ENCODE peak calls at places on chromosomes 12 and 14, in five cellular contexts. G is K562, E is HCT116, A is stomach, H is endothelial cell of umbilical vein. V is an unnamed sample.

GRCh38 chr14:64196668-64197411 is 97.3 kb downstream of the ESR2 start:
- DNase-seq in G (peak; percentile 13), E (no peak), A (peak; percentile 40), H (peak; percentile 22), V (no peak)

GRCh38 chr14:53596845-53597525 is 359.6 kb downstream of the BMP4 start:
- DNase-seq in G (no peak), E (no peak), A (no peak), H (no peak), V (no peak)

GRCh38 chr12:99619389-99620158 is 28.0 kb upstream of the GARIN6 start:
- DNase-seq in G (peak; percentile 12), E (peak; percentile 23), A (no peak), H (no peak), V (no peak)

GRCh38 chr14:47619397-47619796 is 56.0 kb downstream of the MDGA2 start:
- DNase-seq in G (no peak), E (no peak), A (no peak), H (no peak), V (no peak)

GRCh38 chr14:95442633-95443021 is 73.8 kb downstream of the SYNE3 start:
- DNase-seq in G (peak; percentile 75), E (peak; percentile 49), A (peak; percentile 84), H (peak; percentile 76), V (peak; percentile 95)

GRCh38 chr14:103156733-103157411 is 33.6 kb downstream of the TNFAIP2 start:
- DNase-seq in G (no peak), E (no peak), A (no peak), H (no peak), V (no peak)

GRCh38 chr12:77644915-77645605 is 185.6 kb upstream of the NAV3 start:
- DNase-seq in G (no peak), E (no peak), A (no peak), H (no peak), V (no peak)

GRCh38 chr12:1310684-1311083 is 283.7 kb downstream of the FBXL14 start:
- DNase-seq in G (no peak), E (no peak), A (no peak), H (no peak), V (no peak)

GRCh38 chr12:96698965-96699364 is 208.1 kb upstream of the NEDD1 start:
- DNase-seq in G (peak; percentile 20), E (no peak), A (no peak), H (no peak), V (peak; percentile 45)

DNA sequence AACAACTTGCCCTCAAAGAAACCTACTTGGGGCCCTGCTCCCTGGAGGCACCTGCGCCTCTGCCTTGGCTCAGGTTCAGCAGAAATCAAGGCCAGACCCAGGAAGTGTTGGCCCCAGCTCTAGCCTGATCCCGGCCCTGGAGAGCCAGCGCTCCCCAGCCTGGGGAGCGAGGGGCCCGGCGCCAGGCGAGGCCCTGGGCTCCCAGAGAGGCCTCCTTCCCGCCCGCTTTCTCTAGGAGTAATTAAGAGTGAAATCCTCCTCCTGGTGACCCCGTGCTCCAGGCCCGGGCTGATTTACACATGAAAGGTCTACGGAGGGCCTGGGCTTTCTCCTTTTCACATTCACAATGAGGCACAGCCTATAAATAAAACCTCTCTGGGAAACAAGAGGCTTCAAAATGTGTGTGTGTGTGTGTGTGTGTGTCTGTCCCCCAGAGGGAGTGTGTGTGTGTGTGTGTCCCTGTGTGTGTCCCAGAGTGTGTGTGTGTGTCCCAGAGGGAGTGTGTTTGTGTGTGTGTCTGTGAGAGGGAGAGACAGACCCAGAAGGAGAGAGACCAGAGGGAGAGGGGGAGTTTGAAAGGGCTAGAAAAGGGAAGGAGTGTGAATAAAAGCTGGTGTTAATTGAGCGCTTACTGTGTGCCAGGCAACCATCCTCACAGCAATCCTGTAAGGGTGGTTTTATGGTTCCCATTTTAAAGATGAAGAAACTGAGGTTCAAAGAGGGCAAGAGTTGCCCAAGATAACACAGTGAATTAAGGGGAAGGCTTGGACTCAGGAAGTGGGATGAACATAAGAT is 23.8 kb upstream of the COX6A1 start:
- DNase-seq in G (no peak), E (no peak), A (peak; percentile 73), H (no peak), V (no peak)
- TF ChIP-seq POLR2A in G (no peak), E (no peak), A (no peak), H (no peak), V (no peak)

GRCh38 chr12:57276935-57277563 is 26.1 kb upstream of the STAC3 start:
- DNase-seq in G (peak; percentile 56), E (peak; percentile 18), A (peak; percentile 57), H (peak; percentile 49), V (no peak)
- TF ChIP-seq POLR2AphosphoS5 in G (no peak), E (no peak), A (no peak), H (no peak), V (no peak)

GRCh38 chr12:124742702-124743101 is 121.0 kb downstream of the SCARB1 start:
- DNase-seq in G (no peak), E (no peak), A (no peak), H (no peak), V (no peak)

GRCh38 chr12:124741211-124741610 is 122.5 kb downstream of the SCARB1 start:
- DNase-seq in G (no peak), E (no peak), A (no peak), H (no peak), V (no peak)

GRCh38 chr12:124743479-124744272 is 120.0 kb downstream of the SCARB1 start:
- DNase-seq in G (no peak), E (no peak), A (no peak), H (no peak), V (no peak)

GRCh38 chr12:124740691-124741137 is 123.0 kb downstream of the SCARB1 start:
- DNase-seq in G (peak; percentile 39), E (peak; percentile 78), A (peak; percentile 78), H (peak; percentile 87), V (no peak)

DNA sequence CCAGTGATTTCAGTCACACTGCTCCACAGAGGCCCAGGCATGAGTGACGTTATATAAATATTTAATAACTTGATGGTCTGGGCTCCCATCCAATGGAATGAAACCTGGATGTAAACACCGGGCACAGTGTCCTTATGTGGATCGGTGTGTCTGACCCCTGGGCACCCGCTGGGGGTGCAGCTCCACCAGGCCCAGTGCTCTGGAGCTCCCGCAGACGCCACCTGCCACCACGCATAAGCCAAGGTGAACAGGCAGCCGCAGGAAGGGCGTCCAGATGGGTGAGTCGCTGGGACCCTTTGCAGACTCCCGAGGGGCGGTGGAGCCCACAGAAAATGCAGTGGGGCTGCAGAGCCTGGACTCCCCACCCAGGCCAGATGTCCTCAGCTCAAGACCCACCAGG is 121.6 kb downstream of the SCARB1 start:
- DNase-seq in G (no peak), E (no peak), A (peak; percentile 86), H (peak; percentile 46), V (no peak)
- TF ChIP-seq POLR2A in G (no peak), E (no peak), A (no peak), H (no peak), V (no peak)

GRCh38 chr12:131239384-131240094 is 285.8 kb downstream of the ADGRD1 start:
- DNase-seq in G (peak; percentile 60), E (no peak), A (no peak), H (no peak), V (no peak)

GRCh38 chr12:131245564-131246355 is 292.1 kb downstream of the ADGRD1 start:
- DNase-seq in G (no peak), E (no peak), A (no peak), H (no peak), V (no peak)

GRCh38 chr12:131242741-131243496 is 289.2 kb downstream of the ADGRD1 start:
- DNase-seq in G (peak; percentile 88), E (peak; percentile 94), A (no peak), H (no peak), V (no peak)
- TF ChIP-seq POLR2AphosphoS5 in G (no peak), E (peak; percentile 91), A (no peak), H (no peak), V (no peak)